ENCODE peak calls at places on chromosomes 16 and 17, in seven cellular contexts. L is stomach, I is breast epithelium, S is SK-N-SH, F is heart left ventricle, V is left lung, K is thoracic aorta. E is an unnamed sample.

GRCh38 chr16:9318764-9319163 is 227.3 kb downstream of the HAPSTR1 start:
- DNase-seq in K (no peak), L (no peak), F (no peak), V (no peak), S (no peak), I (no peak), E (no peak)

GRCh38 chr17:17032131-17032692 is 10.0 kb upstream of the MPRIP start:
- DNase-seq in S (peak; percentile 85), I (peak; percentile 38), L (peak; percentile 84), K (no peak), V (peak; percentile 86), F (peak; percentile 66), E (no peak)

GRCh38 chr16:7284780-7285179 is 47.9 kb upstream of the RBFOX1 start:
- DNase-seq in F (no peak), L (no peak), S (no peak), V (no peak), K (no peak), I (no peak), E (no peak)

GRCh38 chr17:36105718-36106117 is 2.1 kb downstream of the CCL4 start:
- DNase-seq in K (no peak), L (no peak), I (no peak), S (no peak), V (no peak), F (no peak), E (no peak)

GRCh38 chr17:6279659-6280058 is 155.3 kb downstream of the AIPL1 start:
- DNase-seq in F (no peak), S (no peak), V (no peak), I (no peak), K (no peak), L (no peak), E (peak; percentile 81)

GRCh38 chr17:46851029-46851741 is at the start of gene WNT9B:
- DNase-seq in V (peak; percentile 69), S (peak; percentile 90), L (peak; percentile 57), I (no peak), K (no peak), F (no peak), E (no peak)

GRCh38 chr17:62062936-62063335 is 2.1 kb downstream of the MED13 start:
- DNase-seq in F (no peak), S (no peak), V (no peak), L (no peak), K (no peak), I (no peak), E (no peak)

GRCh38 chr17:47844814-47845453 is 3.9 kb upstream of the SCRN2 start:
- DNase-seq in K (no peak), S (peak; percentile 68), L (no peak), F (no peak), V (no peak), I (no peak), E (no peak)

GRCh38 chr16:6207124-6207523 is 1109.5 kb upstream of the EEF2KMT start:
- DNase-seq in V (no peak), S (no peak), I (no peak), F (no peak), K (no peak), L (no peak), E (no peak)

GRCh38 chr17:40349477-40350409 is 14.8 kb downstream of the GJD3 start:
- DNase-seq in F (peak; percentile 53), S (no peak), K (no peak), I (no peak), L (peak; percentile 63), V (peak; percentile 61), E (no peak)

GRCh38 chr17:76270770-76271668 is 5.9 kb downstream of the UBALD2 start:
- DNase-seq in I (no peak), L (no peak), S (peak; percentile 40), V (no peak), F (no peak), K (no peak), E (no peak)

GRCh38 chr17:77609553-77610517 is 348.7 kb upstream of the TNRC6C start:
- DNase-seq in V (no peak), S (no peak), L (no peak), F (no peak), I (no peak), K (no peak), E (no peak)

GRCh38 chr17:40038882-40039513 is 15.2 kb downstream of the MED24 start:
- DNase-seq in S (peak; percentile 80), K (peak; percentile 55), L (peak; percentile 63), F (peak; percentile 82), V (no peak), I (peak; percentile 87), E (no peak)

GRCh38 chr17:45951941-45952340 is 47.1 kb upstream of the STH start:
- DNase-seq in V (no peak), I (no peak), L (no peak), K (no peak), F (no peak), S (no peak), E (no peak)

GRCh38 chr16:84484579-84485254 is 19.7 kb downstream of the MEAK7 start:
- DNase-seq in F (peak; percentile 66), S (peak; percentile 77), I (peak; percentile 67), L (peak; percentile 64), V (no peak), K (no peak), E (no peak)

GRCh38 chr16:67086829-67087228 is 22.9 kb upstream of the PHAF1 start:
- DNase-seq in S (no peak), F (no peak), L (no peak), I (no peak), K (no peak), V (no peak), E (no peak)

GRCh38 chr17:31058958-31059357 is 35.8 kb upstream of the NF1 start:
- DNase-seq in L (no peak), F (no peak), V (no peak), K (no peak), S (no peak), I (no peak), E (no peak)

GRCh38 chr17:14552311-14552710 is 251.4 kb downstream of the HS3ST3B1 start:
- DNase-seq in I (no peak), S (no peak), K (no peak), L (no peak), F (no peak), V (no peak), E (peak; percentile 16)

GRCh38 chr16:54798267-54798666 is 132.4 kb upstream of the IRX5 start:
- DNase-seq in L (no peak), S (no peak), K (no peak), F (no peak), I (no peak), V (no peak), E (no peak)
- TF ChIP-seq CTCF in L (no peak), S (no peak), K (no peak), F (no peak), I (no peak), V (no peak), E (no peak)

GRCh38 chr16:89199241-89200123 is 855 bp downstream of the SLC22A31 start:
- DNase-seq in K (no peak), S (no peak), I (no peak), L (no peak), F (no peak), V (peak; percentile 68), E (no peak)

GRCh38 chr16:89202422-89203215 is 2.3 kb upstream of the SLC22A31 start:
- DNase-seq in L (no peak), V (peak; percentile 55), S (no peak), K (no peak), I (no peak), F (no peak), E (no peak)

GRCh38 chr16:89201467-89202377 is 1.4 kb upstream of the SLC22A31 start:
- DNase-seq in I (peak; percentile 92), S (peak; percentile 98), V (peak; percentile 94), L (peak; percentile 90), K (no peak), F (peak; percentile 42), E (peak; percentile 95)

GRCh38 chr16:89200124-89200849 is at the start of gene SLC22A31:
- DNase-seq in F (no peak), I (no peak), V (peak; percentile 87), K (no peak), S (peak; percentile 36), L (no peak), E (no peak)

GRCh38 chr16:89200850-89201466 is 621 bp upstream of the SLC22A31 start:
- DNase-seq in S (peak; percentile 49), I (no peak), V (peak; percentile 80), K (no peak), F (no peak), L (no peak), E (no peak)
- H3K4me3 ChIP-seq in S (no peak overlapping the region), I (peak overlapping the region; percentile 45), V (peak overlapping the region; percentile 51), K (peak overlapping the region; percentile 51), F (no peak overlapping the region), L (peak overlapping the region; percentile 43), E (no peak overlapping the region)

DNA sequence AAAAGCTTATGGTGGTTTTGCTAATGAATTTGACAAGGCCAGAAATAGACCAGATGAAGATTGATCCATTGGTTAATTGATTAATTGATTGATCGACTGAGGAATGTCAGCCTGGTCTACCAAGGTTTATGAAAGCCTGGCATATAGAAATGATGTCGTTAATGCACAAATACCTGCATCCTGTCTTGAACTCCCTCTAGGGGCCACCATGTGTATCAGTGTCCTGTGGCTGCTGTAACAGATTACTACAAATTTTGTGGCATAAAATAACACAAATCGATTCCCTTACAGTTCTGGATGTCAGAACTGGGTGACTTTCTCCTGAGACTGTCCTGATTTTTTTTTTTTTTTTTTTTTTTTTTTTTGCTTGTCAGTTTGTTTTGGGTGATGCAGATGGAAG is 553.2 kb downstream of the MAF start:
- DNase-seq in L (no peak), F (no peak), V (no peak), I (no peak), S (peak; percentile 31), K (no peak), E (no peak)
- TF ChIP-seq CTCF in L (peak; percentile 24), F (peak; percentile 49), V (peak; percentile 48), I (no peak), S (peak; percentile 13), K (no peak), E (no peak)

GRCh38 chr16:2027024-2028010 is 615 bp downstream of the NHERF2 start:
- DNase-seq in K (no peak), I (no peak), F (peak; percentile 50), V (peak; percentile 80), L (no peak), S (peak; percentile 72), E (no peak)

GRCh38 chr16:2026461-2027023 is at the start of gene NHERF2:
- DNase-seq in L (peak; percentile 60), V (peak; percentile 84), S (peak; percentile 90), I (no peak), F (peak; percentile 74), K (no peak), E (no peak)

GRCh38 chr16:2025251-2025650 is 1.5 kb upstream of the NHERF2 start:
- DNase-seq in I (no peak), L (no peak), V (peak; percentile 74), S (no peak), K (no peak), F (no peak), E (no peak)

GRCh38 chr16:2024026-2024425 is 2.7 kb upstream of the NHERF2 start:
- DNase-seq in F (no peak), I (no peak), S (no peak), V (peak; percentile 56), K (no peak), L (no peak), E (no peak)

DNA sequence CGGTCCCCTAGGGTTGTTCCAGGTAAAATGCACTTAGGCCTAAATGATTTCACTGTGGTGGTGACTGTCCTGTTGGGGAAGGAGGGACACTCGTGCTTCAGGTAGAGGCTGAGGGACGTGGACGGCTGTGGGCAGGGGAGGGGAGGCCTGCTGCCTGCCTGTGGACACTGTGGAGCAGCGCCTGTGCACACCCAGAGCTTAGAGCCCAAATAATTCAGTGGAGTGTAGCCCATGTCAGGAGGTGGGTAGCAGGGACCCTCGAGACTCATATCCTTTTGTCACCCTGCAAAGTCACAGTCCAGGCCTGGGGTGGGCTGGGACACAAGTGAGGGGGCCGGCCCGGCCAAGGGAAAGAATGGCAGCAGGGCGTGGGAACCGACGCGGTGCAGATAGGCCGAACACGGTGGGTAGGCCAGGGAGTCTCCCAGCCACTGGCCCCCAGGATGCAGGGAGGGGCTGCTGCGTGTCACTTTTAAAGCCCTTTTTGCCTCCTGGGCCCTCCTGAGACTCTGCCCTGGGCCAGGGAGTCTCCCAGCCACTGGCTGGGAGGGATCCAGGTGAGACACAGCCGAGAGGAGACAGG is 733 bp upstream of the NHERF2 start:
- DNase-seq in L (no peak), F (no peak), I (no peak), S (no peak), K (no peak), V (peak; percentile 68), E (no peak)
- H3K4me3 ChIP-seq in L (peak overlapping the region; percentile 83), F (peak overlapping the region; percentile 57), I (peak overlapping the region; percentile 74), S (peak overlapping the region; percentile 46), K (peak overlapping the region; percentile 69), V (peak overlapping the region; percentile 67), E (no peak overlapping the region)